ENCODE peak calls at places on chromosomes 16 and 17, in four cellular contexts. Y is GM13976; H is NCI-H82; X is activated T-cell treated with anti-CD3 and anti-CD28 coated beads, Interleukin-2, amount 50 U/mL, for 72 hours. S is an unnamed sample.

GRCh38 chr16:82639666-82640336 is 13.0 kb downstream of the CDH13 start:
- DNase-seq in Y (peak; percentile 64), X (peak; percentile 63), H (peak; percentile 73), S (peak; percentile 78)

GRCh38 chr16:3971261-3971660 is 90.7 kb upstream of the CREBBP start:
- DNase-seq in H (no peak), X (no peak), Y (peak; percentile 73), S (no peak)

GRCh38 chr16:61050547-61050946 is 985.7 kb downstream of the CDH8 start:
- DNase-seq in X (no peak), Y (no peak), H (no peak), S (no peak)

GRCh38 chr17:17749025-17749772 is 67.9 kb downstream of the RAI1 start:
- DNase-seq in H (peak; percentile 58), X (no peak), Y (no peak), S (no peak)

GRCh38 chr17:50051082-50051576 is 4.8 kb upstream of the ITGA3 start:
- DNase-seq in X (peak; percentile 87), H (peak; percentile 26), Y (no peak), S (no peak)

GRCh38 chr16:22124583-22125284 is 32.4 kb downstream of the VWA3A start:
- DNase-seq in X (no peak), Y (no peak), H (no peak), S (no peak)

GRCh38 chr17:3659541-3660111 is 8.8 kb downstream of the TAX1BP3 start:
- DNase-seq in X (no peak), H (no peak), Y (no peak), S (no peak)

GRCh38 chr16:21009815-21010214 is 109.2 kb downstream of the LYRM1 start:
- DNase-seq in Y (no peak), H (no peak), X (no peak), S (no peak)

GRCh38 chr17:49990921-49991320 is 4.1 kb downstream of the DLX3 start:
- DNase-seq in Y (no peak), X (no peak), H (no peak), S (no peak)

GRCh38 chr16:50102046-50102756 is 36.4 kb downstream of the HEATR3 start:
- DNase-seq in X (peak; percentile 16), H (no peak), Y (peak; percentile 40), S (no peak)

S was measured in HuH-7.5.